ENCODE peak calls at places on chromosome 10, in four cellular contexts. H, V, N and X are unnamed samples.

GRCh38 chr10:59376817-59377340 is 14.5 kb upstream of the FAM13C start:
- DNase-seq in N (no peak), V (no peak), H (no peak), X (no peak)

GRCh38 chr10:113108180-113108835 is 158.3 kb downstream of the TCF7L2 start:
- DNase-seq in N (no peak), V (no peak), H (peak), X (no peak)

GRCh38 chr10:128087884-128088695 is 38.1 kb downstream of the MKI67 start:
- DNase-seq in N (no peak), H (no peak), V (no peak), X (no peak)

GRCh38 chr10:4450981-4451501 is 375.0 kb upstream of the AKR1E2 start:
- DNase-seq in N (peak), V (no peak), H (no peak), X (no peak)

GRCh38 chr10:65556006-65556405 is 1369.8 kb upstream of the LRRTM3 start:
- DNase-seq in H (no peak), V (no peak), N (no peak), X (no peak)

GRCh38 chr10:14692344-14693199 is 82.1 kb downstream of the FAM107B start:
- DNase-seq in V (no peak), N (no peak), H (no peak), X (no peak)

GRCh38 chr10:118873738-118874105 is 119.0 kb upstream of the CACUL1 start:
- DNase-seq in N (no peak), V (no peak), H (no peak), X (no peak)

GRCh38 chr10:62794306-62794705 is 10.2 kb upstream of the ADO start:
- DNase-seq in V (no peak), H (no peak), N (no peak), X (no peak)

GRCh38 chr10:63588436-63589180 is 67.4 kb downstream of the REEP3 start:
- DNase-seq in N (peak), V (no peak), H (no peak), X (no peak)

GRCh38 chr10:110568055-110568735 is 700 bp downstream of the SMC3 start:
- DNase-seq in N (no peak), H (no peak), V (peak), X (no peak)

GRCh38 chr10:124477614-124478363 is 16.2 kb downstream of the LHPP start:
- DNase-seq in V (no peak), N (no peak), H (no peak), X (no peak)

GRCh38 chr10:53233759-53234158 is 461.2 kb upstream of the MBL2 start:
- DNase-seq in N (no peak), H (no peak), V (no peak), X (no peak)

GRCh38 chr10:44865289-44865671 is 45.9 kb upstream of the TMEM72 start:
- DNase-seq in N (no peak), H (no peak), V (no peak), X (peak)

GRCh38 chr10:126504051-126504760 is 115.9 kb upstream of the ADAM12 start:
- DNase-seq in V (no peak), H (peak), N (peak), X (no peak)

GRCh38 chr10:8047452-8048280 is 6.8 kb upstream of the GATA3 start:
- DNase-seq in N (no peak), H (no peak), V (no peak), X (no peak)

GRCh38 chr10:127153166-127153565 is 43.2 kb downstream of the INSYN2A start:
- DNase-seq in H (no peak), V (no peak), N (peak), X (no peak)

GRCh38 chr10:18880530-18880929 is 168.1 kb upstream of the MALRD1 start:
- DNase-seq in N (no peak), V (no peak), H (no peak), X (no peak)

GRCh38 chr10:74093530-74094164 is 57.0 kb downstream of the AP3M1 start:
- DNase-seq in N (no peak), V (no peak), H (no peak), X (no peak)

GRCh38 chr10:19634163-19634562 is 182.1 kb upstream of the PLXDC2 start:
- DNase-seq in N (no peak), V (no peak), H (no peak), X (no peak)

GRCh38 chr10:89425000-89425399 is 10.6 kb downstream of the IFIT5 start:
- DNase-seq in H (no peak), N (no peak), V (no peak), X (no peak)

GRCh38 chr10:83723080-83723479 is 416.2 kb upstream of the GHITM start:
- DNase-seq in N (no peak), V (no peak), H (no peak), X (no peak)

GRCh38 chr10:35422236-35422635 is 85.9 kb downstream of the CCNY start:
- DNase-seq in H (no peak), V (no peak), N (peak), X (no peak)

GRCh38 chr10:50561266-50561665 is 62.5 kb downstream of the SGMS1 start:
- DNase-seq in N (peak), V (no peak), H (no peak), X (no peak)

GRCh38 chr10:95920798-95921426 is 13.1 kb downstream of the CC2D2B start:
- DNase-seq in H (no peak), V (no peak), N (no peak), X (no peak)

GRCh38 chr10:56181607-56182006 is 179.5 kb downstream of the ZWINT start:
- DNase-seq in V (no peak), H (no peak), N (no peak), X (no peak)

GRCh38 chr10:5679606-5680005 is 5.0 kb upstream of the TASOR2 start:
- DNase-seq in H (no peak), N (peak), V (no peak), X (no peak)

GRCh38 chr10:74227697-74228424 is 76.8 kb downstream of the ADK start:
- DNase-seq in N (peak), V (no peak), H (peak), X (no peak)

GRCh38 chr10:125812128-125812527 is 10.9 kb downstream of the UROS start:
- DNase-seq in V (no peak), H (no peak), N (peak), X (no peak)

GRCh38 chr10:88120075-88120474 is 256.6 kb downstream of the PTEN start:
- DNase-seq in N (no peak), H (no peak), V (no peak), X (no peak)

GRCh38 chr10:43940898-43941777 is 292.5 kb upstream of the ZNF32 start:
- DNase-seq in H (no peak), V (no peak), N (no peak), X (peak)

GRCh38 chr10:104253106-104253505 is 1.6 kb upstream of the GSTO1 start:
- DNase-seq in N (no peak), H (no peak), V (no peak), X (no peak)

GRCh38 chr10:24519950-24520349 is 203.7 kb downstream of the ARHGAP21 start:
- DNase-seq in N (peak), H (peak), V (no peak), X (no peak)

GRCh38 chr10:71964669-71965515 is 697 bp downstream of the CHST3 start:
- DNase-seq in H (peak), V (no peak), N (peak), X (no peak)

GRCh38 chr10:85558533-85558932 is 808.1 kb downstream of the GRID1 start:
- DNase-seq in V (no peak), H (no peak), N (no peak), X (no peak)

GRCh38 chr10:33057620-33058019 is 99.6 kb upstream of the ITGB1 start:
- DNase-seq in N (no peak), V (no peak), H (no peak), X (no peak)

GRCh38 chr10:102065561-102066420 is 642 bp downstream of the HPS6 start:
- DNase-seq in H (peak), V (peak), N (peak), X (no peak)

GRCh38 chr10:63217120-63217605 is 84.0 kb downstream of the NRBF2 start:
- DNase-seq in N (peak), V (no peak), H (peak), X (no peak)

GRCh38 chr10:110269641-110270318 is 34.9 kb downstream of the SMNDC1 start:
- DNase-seq in V (no peak), H (no peak), N (peak), X (no peak)

DNA sequence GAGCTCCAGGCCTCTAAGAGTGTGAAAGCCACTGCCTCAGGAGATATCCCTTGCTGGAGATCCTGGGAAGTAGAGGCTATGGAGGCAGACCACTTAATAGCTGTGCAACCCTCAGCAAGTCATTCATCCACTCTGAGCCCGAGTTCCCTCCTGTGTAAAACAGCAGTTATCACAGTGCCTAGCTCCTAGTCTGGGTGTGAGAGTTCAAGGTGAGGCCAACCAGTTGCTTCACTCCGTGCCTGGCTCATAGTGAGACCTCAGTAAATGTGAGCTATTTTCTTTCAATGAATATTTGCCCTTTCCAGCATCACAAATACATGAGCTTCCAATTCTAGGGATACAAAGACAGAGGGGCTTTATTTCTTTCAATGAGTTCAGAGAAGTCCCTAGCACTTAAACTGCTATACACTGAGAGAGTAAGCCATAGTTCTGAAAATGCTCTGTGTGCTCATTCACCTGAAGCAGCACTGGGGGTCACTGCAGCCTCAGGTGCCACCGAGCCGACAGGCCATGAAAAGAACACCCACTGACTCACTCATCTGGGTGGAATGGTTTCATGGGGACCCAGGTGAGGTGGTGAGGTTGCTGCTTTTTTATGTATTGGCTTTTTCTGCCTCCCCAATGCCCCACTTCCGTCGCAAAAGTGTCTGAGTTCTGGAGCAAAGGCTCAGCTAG is 259.8 kb downstream of the KCNMA1 start:
- DNase-seq in H (no peak), N (no peak), V (no peak), X (no peak)
- TF ChIP-seq CTCF in H (no peak), N (no peak), V (no peak), X (no peak)

GRCh38 chr10:133226251-133226808 is 3.7 kb upstream of the UTF1 start:
- DNase-seq in H (no peak), V (no peak), N (no peak), X (no peak)
- TF ChIP-seq CTCF in H (no peak), V (no peak), N (no peak), X (no peak)

GRCh38 chr10:27152687-27153086 is 1.5 kb downstream of the YME1L1 start:
- DNase-seq in H (no peak), V (no peak), N (no peak), X (no peak)

GRCh38 chr10:27153855-27154198 is 357 bp downstream of the YME1L1 start:
- DNase-seq in V (peak), H (no peak), N (peak), X (no peak)

GRCh38 chr10:27155073-27155754 is at the start of gene MASTL:
- DNase-seq in V (peak), H (peak), N (peak), X (peak)

GRCh38 chr10:27150261-27150660 is 3.9 kb downstream of the YME1L1 start:
- DNase-seq in V (no peak), H (no peak), N (no peak), X (no peak)

DNA sequence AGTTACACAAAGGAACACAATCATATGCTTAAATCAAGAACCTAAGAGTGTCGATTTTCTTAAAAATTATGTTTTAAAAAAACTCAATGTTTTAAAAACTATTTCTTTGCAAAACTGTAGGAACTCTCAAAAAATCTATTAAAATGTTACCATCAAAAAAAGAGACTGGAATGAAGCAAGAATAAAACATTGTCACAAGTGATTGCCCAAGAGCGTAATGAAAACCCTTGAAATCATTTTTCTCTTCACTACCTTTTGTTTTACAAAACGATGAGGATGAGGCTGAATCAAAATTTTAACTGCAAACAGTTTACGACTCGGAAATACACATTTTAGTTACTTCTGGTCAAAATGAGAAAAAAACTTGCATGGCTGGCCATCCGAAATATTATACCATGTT is 859 bp downstream of the YME1L1 start:
- DNase-seq in H (no peak), N (no peak), V (no peak), X (no peak)
- TF ChIP-seq CTCF in H (no peak), N (no peak), V (no peak), X (no peak)

DNA sequence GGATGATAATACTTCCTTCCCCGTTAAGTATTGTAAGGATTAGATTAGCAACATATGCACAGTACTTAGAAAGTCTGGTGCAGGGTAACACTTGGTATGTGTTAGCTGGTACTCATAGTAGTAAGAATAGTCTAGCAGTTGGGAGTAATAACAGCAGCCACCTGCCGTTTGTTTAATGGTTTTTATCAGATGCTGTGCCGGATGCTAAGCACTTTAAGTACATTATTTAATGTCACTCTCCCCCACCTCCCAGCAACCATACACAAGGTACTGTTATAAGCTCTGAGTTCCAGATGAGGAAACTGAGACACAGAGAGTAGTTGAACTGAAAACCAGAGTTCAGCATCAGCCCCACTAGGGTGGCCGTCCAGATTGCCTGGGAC is 60.1 kb downstream of the ZMIZ1 start:
- DNase-seq in H (no peak), V (no peak), N (no peak), X (no peak)
- TF ChIP-seq CTCF in H (no peak), V (no peak), N (no peak), X (no peak)

GRCh38 chr10:86583983-86584382 is 62.4 kb upstream of the WAPL start:
- DNase-seq in H (peak), V (no peak), N (no peak), X (no peak)
- TF ChIP-seq CTCF in H (peak), V (no peak), N (no peak), X (no peak)

GRCh38 chr10:121740069-121740468 is 141.8 kb upstream of the FGFR2 start:
- DNase-seq in V (no peak), H (no peak), N (no peak), X (no peak)
- TF ChIP-seq CTCF in V (no peak), H (no peak), N (no peak), X (no peak)

GRCh38 chr10:93553501-93554374 is 12.7 kb upstream of the FFAR4 start:
- DNase-seq in H (no peak), V (no peak), N (no peak), X (no peak)

GRCh38 chr10:93559490-93559889 is 7.0 kb upstream of the FFAR4 start:
- DNase-seq in N (no peak), V (no peak), H (no peak), X (no peak)

GRCh38 chr10:93552780-93553179 is 13.7 kb upstream of the FFAR4 start:
- DNase-seq in H (no peak), N (no peak), V (no peak), X (no peak)

GRCh38 chr10:93550634-93551033 is 15.8 kb upstream of the FFAR4 start:
- DNase-seq in V (no peak), H (no peak), N (no peak), X (no peak)

DNA sequence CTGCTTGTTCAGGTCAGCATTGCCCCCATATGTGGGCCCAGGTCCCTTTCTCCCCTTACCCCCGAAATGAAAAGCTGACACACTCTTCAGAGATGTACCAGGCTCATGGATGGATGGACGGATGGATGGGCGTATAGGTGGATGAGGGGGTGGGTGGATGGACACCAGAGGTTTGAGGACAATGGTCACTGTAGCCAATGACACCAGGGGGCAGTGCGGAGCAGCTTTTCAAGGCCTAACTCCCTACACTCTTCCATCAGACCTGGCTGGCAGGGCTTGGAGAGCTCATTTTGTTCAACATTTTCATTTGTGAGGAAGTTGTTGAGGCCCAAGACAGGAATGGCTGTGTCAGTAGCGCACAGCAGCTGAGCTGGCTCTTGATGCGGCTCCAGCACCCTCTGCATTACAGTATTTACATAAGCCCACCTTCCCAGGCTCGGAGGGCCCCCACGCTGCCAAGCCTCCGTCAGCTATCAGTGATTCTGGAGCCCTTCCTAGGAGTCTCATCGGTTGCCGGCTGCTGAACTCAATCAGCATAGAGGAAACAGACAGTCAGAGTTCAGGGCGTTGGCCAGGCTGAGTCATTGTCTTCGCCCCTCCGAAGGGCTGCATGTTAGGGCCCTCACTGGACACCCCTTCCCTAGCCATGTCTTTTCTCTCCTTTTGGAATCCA is 11.6 kb upstream of the FFAR4 start:
- DNase-seq in H (peak), V (peak), N (peak), X (peak)
- TF ChIP-seq CTCF in H (peak), V (peak), N (peak), X (peak)